ENCODE peak calls at places on chromosomes 1 and 21, in four cellular contexts. Y, O, N and C are unnamed samples.

GRCh38 chr1:72567511-72567910 is 285.2 kb upstream of the NEGR1 start:
- DNase-seq in Y (no peak), N (no peak), O (no peak), C (no peak)

GRCh38 chr1:3975903-3976630 is 76.0 kb upstream of the C1orf174 start:
- DNase-seq in O (no peak), Y (no peak), N (no peak), C (no peak)

GRCh38 chr1:6358144-6358624 is 35.4 kb downstream of the ACOT7 start:
- DNase-seq in Y (no peak), O (no peak), N (no peak), C (no peak)

GRCh38 chr1:229031491-229032341 is 239.2 kb upstream of the RAB4A start:
- DNase-seq in Y (peak), O (no peak), N (no peak), C (no peak)

GRCh38 chr1:65820983-65821382 is 28.3 kb downstream of the PDE4B start:
- DNase-seq in N (no peak), Y (no peak), O (no peak), C (no peak)

GRCh38 chr1:114610546-114611245 is 29.3 kb upstream of the BCAS2 start:
- DNase-seq in Y (no peak), O (no peak), N (no peak), C (no peak)

GRCh38 chr1:19449454-19450228 is 35.7 kb downstream of the CAPZB start:
- DNase-seq in O (no peak), Y (no peak), N (no peak), C (no peak)

GRCh38 chr1:155004352-155005075 is 1.9 kb downstream of the ZBTB7B start:
- DNase-seq in Y (no peak), N (no peak), O (no peak), C (no peak)

GRCh38 chr1:151887028-151887427 is 22.3 kb downstream of the THEM4 start:
- DNase-seq in N (no peak), O (no peak), Y (no peak), C (no peak)

GRCh38 chr1:109620396-109620817 is 770 bp downstream of the AMPD2 start:
- DNase-seq in O (no peak), Y (no peak), N (no peak), C (no peak)

GRCh38 chr1:12021616-12022015 is 2.3 kb downstream of the MIIP start:
- DNase-seq in Y (no peak), O (no peak), N (no peak), C (no peak)

GRCh38 chr1:76961181-76961580 is 93.9 kb downstream of the ST6GALNAC5 start:
- DNase-seq in Y (no peak), N (no peak), O (no peak), C (no peak)

GRCh38 chr1:179599623-179600249 is 8.1 kb downstream of the TDRD5 start:
- DNase-seq in O (no peak), Y (peak), N (no peak), C (no peak)

GRCh38 chr1:114620419-114620818 is 39.0 kb upstream of the BCAS2 start:
- DNase-seq in O (no peak), N (no peak), Y (no peak), C (no peak)

GRCh38 chr1:1283821-1284220 is 3.6 kb downstream of the SCNN1D start:
- DNase-seq in Y (no peak), N (peak), O (peak), C (no peak)

GRCh38 chr1:97170296-97170695 is 448.7 kb downstream of the PTBP2 start:
- DNase-seq in N (no peak), O (no peak), Y (no peak), C (no peak)

GRCh38 chr1:29628190-29628589 is 391.9 kb downstream of the PTPRU start:
- DNase-seq in O (no peak), Y (no peak), N (no peak), C (no peak)

GRCh38 chr1:36482724-36483388 is at the start of gene CSF3R:
- DNase-seq in Y (no peak), O (no peak), N (no peak), C (no peak)

GRCh38 chr1:96843601-96844000 is 122.0 kb downstream of the PTBP2 start:
- DNase-seq in O (no peak), N (no peak), Y (no peak), C (no peak)

GRCh38 chr1:7616076-7616833 is 154.8 kb upstream of the VAMP3 start:
- DNase-seq in Y (peak), O (no peak), N (peak), C (peak)

GRCh38 chr1:207748737-207749528 is 2.9 kb upstream of the CD46 start:
- DNase-seq in N (no peak), Y (peak), O (no peak), C (no peak)

GRCh38 chr1:230861970-230862595 is 6.2 kb downstream of the C1orf198 start:
- DNase-seq in N (no peak), Y (no peak), O (no peak), C (no peak)

GRCh38 chr1:92085727-92086126 is 5.6 kb downstream of the BTBD8 start:
- DNase-seq in N (no peak), O (no peak), Y (no peak), C (no peak)

GRCh38 chr1:58545591-58546519 is 671 bp downstream of the OMA1 start:
- DNase-seq in N (peak), Y (peak), O (peak), C (peak)

GRCh38 chr1:198849108-198849507 is 210.3 kb downstream of the PTPRC start:
- DNase-seq in Y (no peak), O (no peak), N (no peak), C (no peak)

GRCh38 chr1:39270368-39270767 is 65.9 kb downstream of the MACF1 start:
- DNase-seq in O (no peak), N (no peak), Y (no peak), C (no peak)

GRCh38 chr1:43913051-43913501 is 20.5 kb upstream of the ARTN start:
- DNase-seq in N (no peak), Y (no peak), O (no peak), C (no peak)

GRCh38 chr21:31334648-31335121 is 9.4 kb downstream of the TIAM1 start:
- DNase-seq in O (no peak), Y (no peak), N (no peak), C (no peak)

GRCh38 chr1:7373251-7373650 is 397.8 kb upstream of the VAMP3 start:
- DNase-seq in O (no peak), Y (no peak), N (no peak), C (no peak)

GRCh38 chr1:55519937-55520683 is 304.9 kb upstream of the USP24 start:
- DNase-seq in N (no peak), Y (no peak), O (no peak), C (no peak)

DNA sequence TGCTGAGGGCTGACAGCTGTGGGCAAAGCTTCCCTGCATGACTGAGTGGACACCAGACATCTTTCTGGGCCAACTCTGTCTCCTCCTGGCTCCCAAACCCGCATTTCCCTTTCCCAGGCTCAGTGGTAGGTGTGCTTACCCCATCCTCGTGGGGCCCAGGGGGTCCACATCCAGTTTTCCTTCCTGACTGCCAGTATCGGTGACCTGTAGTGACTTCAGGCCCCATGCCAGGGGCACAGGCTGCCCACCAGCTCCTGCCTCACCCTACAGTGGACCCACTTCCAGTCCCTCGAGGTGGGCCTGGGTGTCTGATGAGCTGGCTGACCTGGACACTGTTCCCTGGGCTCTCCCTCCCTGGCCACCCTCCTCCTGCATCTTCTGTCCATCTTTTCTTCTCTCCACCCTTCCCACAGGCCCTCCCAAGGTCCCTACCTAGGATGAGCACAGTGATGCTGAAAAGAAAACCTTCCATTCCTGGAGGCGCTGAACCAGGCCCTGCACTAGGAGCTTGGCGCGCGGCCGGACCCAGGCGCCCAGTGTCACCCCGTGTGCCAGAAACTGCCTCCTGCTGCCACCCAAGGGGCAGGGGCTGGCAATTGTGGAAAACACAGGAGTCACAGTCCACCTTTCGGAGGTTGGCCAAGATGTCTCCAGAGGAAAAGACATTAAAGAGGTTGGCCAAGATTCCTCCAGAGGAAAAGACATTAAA is 67.1 kb downstream of the RUNX3 start:
- DNase-seq in Y (no peak), N (no peak), O (no peak), C (no peak)
- TF ChIP-seq SUZ12 in Y (no peak), N (no peak), O (no peak), C (no peak)

DNA sequence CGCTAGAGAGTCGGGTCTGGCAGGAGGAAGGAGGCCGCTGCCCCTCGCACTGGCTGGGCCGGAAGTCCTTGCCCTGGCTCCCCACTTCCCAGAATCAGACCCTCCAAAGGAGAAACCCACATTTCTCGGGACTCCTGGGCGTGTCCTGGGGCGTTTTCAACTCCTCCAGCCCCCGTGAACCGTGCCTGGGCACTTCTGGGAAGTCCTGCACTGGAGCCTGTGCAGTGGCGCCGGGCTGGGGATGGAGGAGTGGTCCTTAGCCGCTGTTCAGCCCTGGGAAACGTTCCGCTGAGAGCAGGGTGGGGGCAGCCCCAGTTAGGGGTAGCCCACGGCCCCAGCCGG is 3.0 kb downstream of the IGSF21 start:
- DNase-seq in O (no peak), Y (no peak), N (no peak), C (no peak)
- TF ChIP-seq ZNF274 in O (no peak), Y (no peak), N (no peak), C (no peak)

GRCh38 chr1:201602413-201603265 is 63.7 kb downstream of the NAV1 start:
- DNase-seq in Y (no peak), O (no peak), N (no peak), C (no peak)
- TF ChIP-seq SUZ12 in Y (no peak), O (no peak), N (no peak), C (no peak)

DNA sequence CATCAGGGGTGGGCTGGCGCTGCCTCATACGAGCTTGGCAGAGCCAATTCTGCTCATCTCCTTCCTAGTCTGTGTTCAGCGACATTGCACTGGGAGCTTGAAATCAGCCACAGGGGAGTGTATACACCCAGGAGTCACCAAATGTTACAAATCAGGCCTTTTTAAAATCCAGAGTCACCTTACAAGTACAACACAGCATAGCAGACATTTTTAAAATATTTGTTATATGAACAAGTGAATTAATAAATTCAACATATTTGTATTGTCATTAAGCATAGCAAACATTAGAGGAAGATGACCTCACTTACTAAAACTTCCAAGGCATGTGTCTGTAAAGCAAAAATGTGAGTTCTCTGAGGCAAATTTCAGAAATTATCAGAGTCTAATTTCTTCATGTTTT is 210.0 kb downstream of the HLX start:
- DNase-seq in O (no peak), Y (no peak), N (no peak), C (no peak)
- TF ChIP-seq ZNF274 in O (no peak), Y (no peak), N (no peak), C (no peak)

DNA sequence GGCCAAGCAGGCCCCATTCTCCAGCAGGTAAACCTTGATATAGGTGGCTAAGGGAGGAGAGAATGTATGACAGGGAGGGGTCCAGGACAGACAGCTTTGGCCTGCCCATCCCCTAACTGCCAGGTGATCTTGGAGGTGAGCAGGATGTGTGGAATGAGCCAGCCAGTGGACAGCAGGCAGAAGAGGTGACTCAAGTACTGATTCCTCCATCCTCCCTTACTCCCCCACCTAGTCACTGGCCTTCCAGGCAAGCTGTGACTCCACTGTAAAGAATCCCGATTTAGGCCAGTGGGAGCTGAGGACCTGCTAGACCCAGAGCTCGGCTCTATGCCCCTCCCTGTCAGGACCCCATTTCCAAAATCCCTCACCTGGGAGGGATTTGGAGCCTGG is 36.6 kb downstream of the RIMS3 start:
- DNase-seq in Y (no peak), N (no peak), O (no peak), C (no peak)
- TF ChIP-seq SUZ12 in Y (no peak), N (no peak), O (no peak), C (no peak)